ENCODE peak calls at places on chromosomes 13 and 19, in ten cellular contexts. W is NCI-H82; A is NCI-H748 treated with DMSO at 0.1 percent for 48 hours; L is activated T-cell treated with anti-CD3 and anti-CD28 coated beads, Interleukin-2, amount 50 U/mL, for 48 hours; I is NCI-H774; C is gastrocnemius medialis; S is myocyte; E is GM04503; U is iPS-NIHi11; Y is activated T-helper 2 cell treated with anti-CD3 and anti-CD28 coated beads, Interferon-gamma antibody, Interleukin-2, Interleukin-4, amounts not matched to agents 10 μg/mL and 5 μg/mL and 100 μg/mL, durations not matched to agents 14 hours and 24 hours and 36 hours. D is an unnamed sample.

GRCh38 chr19:53102701-53103140 is 501 bp downstream of the ZNF160 start:
- DNase-seq in A (peak), S (peak), W (peak), U (peak), E (peak), L (peak), C (no peak), I (no peak), Y (peak), D (peak)

GRCh38 chr19:7492142-7493055 is 3.6 kb upstream of the PEX11G start:
- DNase-seq in U (no peak), C (no peak), A (no peak), I (no peak), S (no peak), W (no peak), Y (peak), E (no peak), L (peak), D (no peak)

GRCh38 chr13:83211301-83211700 is 671.0 kb downstream of the SLITRK1 start:
- DNase-seq in W (no peak), L (no peak), U (no peak), A (no peak), C (no peak), S (peak), E (peak), I (no peak), Y (no peak), D (no peak)

GRCh38 chr13:21717817-21718216 is 46.9 kb downstream of the FGF9 start:
- DNase-seq in S (no peak), U (peak), Y (no peak), E (no peak), A (no peak), C (no peak), I (no peak), L (no peak), W (no peak), D (no peak)

GRCh38 chr19:737591-738093 is 13.3 kb upstream of the MISP start:
- DNase-seq in Y (peak), E (no peak), S (peak), A (no peak), U (peak), W (peak), C (no peak), I (no peak), L (peak), D (peak)

GRCh38 chr19:38277549-38277948 is 13.2 kb downstream of the SPINT2 start:
- DNase-seq in A (no peak), S (no peak), L (no peak), E (no peak), I (no peak), Y (no peak), W (no peak), C (no peak), U (peak), D (no peak)

GRCh38 chr19:12689581-12690216 is 1.9 kb downstream of the GNG14 start:
- DNase-seq in A (no peak), L (no peak), I (no peak), U (no peak), C (no peak), S (no peak), W (no peak), E (no peak), Y (no peak), D (no peak)

GRCh38 chr19:41083516-41083915 is 4.7 kb upstream of the CYP2A13 start:
- DNase-seq in Y (no peak), U (no peak), A (no peak), W (no peak), I (no peak), E (no peak), S (peak), C (no peak), L (no peak), D (no peak)

GRCh38 chr13:72384879-72385278 is 342.6 kb downstream of the MZT1 start:
- DNase-seq in A (no peak), C (no peak), U (no peak), Y (no peak), S (peak), W (peak), I (no peak), L (no peak), E (peak), D (no peak)

GRCh38 chr13:29496241-29496712 is 99.2 kb downstream of the SLC7A1 start:
- DNase-seq in A (no peak), S (peak), Y (no peak), E (no peak), U (peak), C (no peak), I (no peak), L (no peak), W (no peak), D (no peak)

GRCh38 chr19:55468054-55468393 is 3.5 kb upstream of the C19orf85 start:
- DNase-seq in S (no peak), W (no peak), Y (no peak), E (no peak), U (no peak), A (no peak), C (no peak), I (no peak), L (no peak), D (no peak)

GRCh38 chr19:1851581-1852293 is 3.5 kb upstream of the REXO1 start:
- DNase-seq in A (no peak), C (no peak), Y (no peak), L (peak), I (no peak), E (no peak), W (no peak), U (no peak), S (no peak), D (no peak)

D was measured in frontal cortex.